ENCODE peak calls at places on chromosome 12, in eight cellular contexts. Y is stimulated activated CD4-positive, alpha-beta T cell treated with anti-CD3 and anti-CD28 coated beads, Interleukin-4, amount 100 ng/mL, for 48 hours; N is activated CD4-positive, alpha-beta T cell treated with anti-CD3 and anti-CD28 coated beads, Interleukin-2, amount 10 ng/mL, durations not matched to agents 7 days and 5 days; W is nephron progenitor cell; A is NCI-H524; R is T-helper 17 cell; Z is CD8-positive, alpha-beta memory T cell; I is amniotic stem cell. P is an unnamed sample.

GRCh38 chr12:124636138-124636968 is 68.9 kb upstream of the NCOR2 start:
- DNase-seq in Y (peak), N (peak), W (no peak), A (peak), R (no peak), Z (peak), I (no peak), P (peak)

GRCh38 chr12:39427360-39427808 is 15.5 kb downstream of the KIF21A start:
- DNase-seq in Y (no peak), N (no peak), W (no peak), A (no peak), R (no peak), Z (no peak), I (no peak), P (no peak)

GRCh38 chr12:19572920-19573558 is 133.7 kb downstream of the AEBP2 start:
- DNase-seq in Y (no peak), N (peak), W (peak), A (peak), R (no peak), Z (no peak), I (no peak), P (peak)

GRCh38 chr12:89129471-89129870 is 222.8 kb downstream of the DUSP6 start:
- DNase-seq in Y (no peak), N (peak), W (no peak), A (no peak), R (no peak), Z (no peak), I (no peak), P (no peak)

GRCh38 chr12:95848575-95849388 is 10.0 kb upstream of the SNRPF start:
- DNase-seq in Y (no peak), N (peak), W (no peak), A (no peak), R (no peak), Z (no peak), I (no peak), P (peak)

GRCh38 chr12:5441497-5442236 is 9.8 kb downstream of the NTF3 start:
- DNase-seq in Y (no peak), N (no peak), W (no peak), A (no peak), R (no peak), Z (no peak), I (no peak), P (no peak)

GRCh38 chr12:123931686-123932321 is 40.8 kb downstream of the CCDC92 start:
- DNase-seq in Y (no peak), N (peak), W (no peak), A (no peak), R (peak), Z (no peak), I (no peak), P (no peak)

GRCh38 chr12:13154851-13155250 is 41.7 kb upstream of the EMP1 start:
- DNase-seq in Y (no peak), N (no peak), W (no peak), A (no peak), R (no peak), Z (no peak), I (no peak), P (no peak)

GRCh38 chr12:109440851-109441490 is 36.1 kb downstream of the KCTD10 start:
- DNase-seq in Y (no peak), N (no peak), W (no peak), A (peak), R (no peak), Z (no peak), I (no peak), P (peak)

GRCh38 chr12:132323171-132324010 is 6.0 kb downstream of the GALNT9 start:
- DNase-seq in Y (no peak), N (no peak), W (no peak), A (no peak), R (no peak), Z (no peak), I (no peak), P (no peak)

GRCh38 chr12:25972783-25973182 is 14.3 kb downstream of the RASSF8 start:
- DNase-seq in Y (no peak), N (no peak), W (no peak), A (no peak), R (no peak), Z (no peak), I (no peak), P (no peak)

GRCh38 chr12:43883311-43883710 is 47.4 kb downstream of the TMEM117 start:
- DNase-seq in Y (no peak), N (no peak), W (no peak), A (no peak), R (no peak), Z (no peak), I (no peak), P (no peak)

GRCh38 chr12:108955225-108955835 is 65.5 kb downstream of the SVOP start:
- DNase-seq in Y (no peak), N (no peak), W (peak), A (peak), R (no peak), Z (no peak), I (no peak), P (peak)

P was measured in NCI-H82.